ENCODE peak calls at places on chromosomes 6 and 20, in four cellular contexts. R, Z, Q and V are unnamed samples.

GRCh38 chr20:1888796-1889463 is 6.3 kb upstream of the SIRPA start:
- DNase-seq in R (no peak), Z (no peak), Q (no peak), V (peak)

GRCh38 chr6:7540595-7540994 is 876 bp upstream of the DSP start:
- DNase-seq in R (no peak), Z (no peak), Q (no peak), V (peak)

GRCh38 chr6:170046786-170047626 is 243.9 kb downstream of the DLL1 start:
- DNase-seq in R (no peak), Z (no peak), Q (no peak), V (no peak)

GRCh38 chr6:26286168-26286854 is 78.7 kb upstream of the BTN3A2 start:
- DNase-seq in R (peak), Z (peak), Q (peak), V (peak)

GRCh38 chr6:33169286-33170175 is 22.7 kb downstream of the COL11A2 start:
- DNase-seq in R (no peak), Z (no peak), Q (no peak), V (no peak)

GRCh38 chr6:100775667-100776066 is 105.5 kb downstream of the ASCC3 start:
- DNase-seq in R (no peak), Z (no peak), Q (no peak), V (no peak)

GRCh38 chr6:40671338-40672050 is 84.3 kb upstream of the LRFN2 start:
- DNase-seq in R (no peak), Z (no peak), Q (no peak), V (no peak)

GRCh38 chr6:67630146-67630545 is 1004.9 kb upstream of the ADGRB3 start:
- DNase-seq in R (peak), Z (peak), Q (no peak), V (no peak)

GRCh38 chr20:1811621-1812498 is 83.3 kb upstream of the SIRPA start:
- DNase-seq in R (no peak), Z (peak), Q (no peak), V (peak)

GRCh38 chr6:149876241-149876933 is 12.2 kb upstream of the LRP11 start:
- DNase-seq in R (no peak), Z (no peak), Q (no peak), V (no peak)

GRCh38 chr6:132687306-132687705 is 26.5 kb downstream of the VNN1 start:
- DNase-seq in R (no peak), Z (peak), Q (no peak), V (no peak)

GRCh38 chr20:45685896-45686295 is 15.9 kb upstream of the WFDC11 start:
- DNase-seq in R (no peak), Z (no peak), Q (no peak), V (peak)

GRCh38 chr6:44715925-44716324 is 328.4 kb downstream of the CDC5L start:
- DNase-seq in R (no peak), Z (no peak), Q (no peak), V (no peak)

GRCh38 chr6:152746172-152746553 is 4.4 kb upstream of the VIP start:
- DNase-seq in R (no peak), Z (peak), Q (no peak), V (no peak)

GRCh38 chr6:37491161-37491829 is 8.4 kb downstream of the CCDC167 start:
- DNase-seq in R (no peak), Z (no peak), Q (no peak), V (no peak)

GRCh38 chr6:134198093-134198492 is 119.8 kb downstream of the SGK1 start:
- DNase-seq in R (no peak), Z (peak), Q (no peak), V (no peak)

GRCh38 chr6:13724174-13724573 is 12.5 kb upstream of the RANBP9 start:
- DNase-seq in R (no peak), Z (no peak), Q (no peak), V (no peak)

GRCh38 chr20:15823718-15824117 is 749.5 kb downstream of the KIF16B start:
- DNase-seq in R (no peak), Z (no peak), Q (no peak), V (no peak)

GRCh38 chr6:152296648-152297376 is 340.4 kb downstream of the SYNE1 start:
- DNase-seq in R (no peak), Z (no peak), Q (no peak), V (no peak)

GRCh38 chr6:39003072-39003471 is 45.5 kb upstream of the GLP1R start:
- DNase-seq in R (no peak), Z (no peak), Q (no peak), V (peak)

GRCh38 chr6:42978487-42978792 is 541 bp downstream of the PEX6 start:
- DNase-seq in R (no peak), Z (no peak), Q (peak), V (peak)

GRCh38 chr20:40686434-40686882 is 2.6 kb downstream of the MAFB start:
- DNase-seq in R (no peak), Z (no peak), Q (no peak), V (peak)

GRCh38 chr6:125844989-125845388 is 54.2 kb downstream of the NCOA7 start:
- DNase-seq in R (no peak), Z (no peak), Q (no peak), V (no peak)

GRCh38 chr6:53513056-53513455 is 31.8 kb downstream of the GCLC start:
- DNase-seq in R (no peak), Z (no peak), Q (no peak), V (no peak)

GRCh38 chr20:46270977-46271744 is 37.1 kb downstream of the CDH22 start:
- DNase-seq in R (no peak), Z (no peak), Q (no peak), V (no peak)

GRCh38 chr6:134165827-134166226 is 113.4 kb upstream of the SLC2A12 start:
- DNase-seq in R (no peak), Z (no peak), Q (no peak), V (no peak)

GRCh38 chr6:62229231-62229630 is 56.8 kb downstream of the KHDRBS2 start:
- DNase-seq in R (no peak), Z (no peak), Q (no peak), V (peak)

GRCh38 chr6:50818673-50819072 is at the start of gene TFAP2B:
- DNase-seq in R (no peak), Z (no peak), Q (no peak), V (no peak)

GRCh38 chr6:52020961-52021570 is 66.3 kb downstream of the PKHD1 start:
- DNase-seq in R (no peak), Z (no peak), Q (no peak), V (peak)

GRCh38 chr6:109304284-109305015 is 77.8 kb downstream of the CD164 start:
- DNase-seq in R (no peak), Z (no peak), Q (no peak), V (no peak)

GRCh38 chr6:26568601-26569432 is 27.9 kb upstream of the ABT1 start:
- DNase-seq in R (peak), Z (peak), Q (peak), V (peak)

GRCh38 chr6:125529061-125529460 is 220.4 kb upstream of the HEY2 start:
- DNase-seq in R (no peak), Z (no peak), Q (no peak), V (peak)

GRCh38 chr6:45024610-45025009 is 303.5 kb upstream of the RUNX2 start:
- DNase-seq in R (no peak), Z (no peak), Q (no peak), V (no peak)

GRCh38 chr6:6515691-6516607 is 72.6 kb upstream of the LY86 start:
- DNase-seq in R (no peak), Z (no peak), Q (peak), V (no peak)

GRCh38 chr6:129567374-129567773 is 142.6 kb downstream of the ARHGAP18 start:
- DNase-seq in R (peak), Z (no peak), Q (peak), V (peak)

GRCh38 chr6:147207351-147207750 is 3.1 kb downstream of the STXBP5 start:
- DNase-seq in R (no peak), Z (no peak), Q (no peak), V (no peak)

GRCh38 chr6:160931378-160932343 is 59.9 kb upstream of the MAP3K4 start:
- DNase-seq in R (no peak), Z (no peak), Q (no peak), V (peak)

GRCh38 chr6:149468179-149468578 is 16.6 kb downstream of the ZC3H12D start:
- DNase-seq in R (no peak), Z (no peak), Q (no peak), V (no peak)

GRCh38 chr6:168196881-168197635 is 118.0 kb upstream of the FRMD1 start:
- DNase-seq in R (no peak), Z (no peak), Q (no peak), V (no peak)

GRCh38 chr20:56202493-56203077 is 45.9 kb upstream of the MC3R start:
- DNase-seq in R (peak), Z (no peak), Q (no peak), V (no peak)

GRCh38 chr6:30322527-30323501 is 3.9 kb upstream of the TRIM39 start:
- DNase-seq in R (no peak), Z (peak), Q (no peak), V (peak)
- H3K27ac ChIP-seq in R (no peak), Z (peak), Q (no peak), V (no peak)

DNA sequence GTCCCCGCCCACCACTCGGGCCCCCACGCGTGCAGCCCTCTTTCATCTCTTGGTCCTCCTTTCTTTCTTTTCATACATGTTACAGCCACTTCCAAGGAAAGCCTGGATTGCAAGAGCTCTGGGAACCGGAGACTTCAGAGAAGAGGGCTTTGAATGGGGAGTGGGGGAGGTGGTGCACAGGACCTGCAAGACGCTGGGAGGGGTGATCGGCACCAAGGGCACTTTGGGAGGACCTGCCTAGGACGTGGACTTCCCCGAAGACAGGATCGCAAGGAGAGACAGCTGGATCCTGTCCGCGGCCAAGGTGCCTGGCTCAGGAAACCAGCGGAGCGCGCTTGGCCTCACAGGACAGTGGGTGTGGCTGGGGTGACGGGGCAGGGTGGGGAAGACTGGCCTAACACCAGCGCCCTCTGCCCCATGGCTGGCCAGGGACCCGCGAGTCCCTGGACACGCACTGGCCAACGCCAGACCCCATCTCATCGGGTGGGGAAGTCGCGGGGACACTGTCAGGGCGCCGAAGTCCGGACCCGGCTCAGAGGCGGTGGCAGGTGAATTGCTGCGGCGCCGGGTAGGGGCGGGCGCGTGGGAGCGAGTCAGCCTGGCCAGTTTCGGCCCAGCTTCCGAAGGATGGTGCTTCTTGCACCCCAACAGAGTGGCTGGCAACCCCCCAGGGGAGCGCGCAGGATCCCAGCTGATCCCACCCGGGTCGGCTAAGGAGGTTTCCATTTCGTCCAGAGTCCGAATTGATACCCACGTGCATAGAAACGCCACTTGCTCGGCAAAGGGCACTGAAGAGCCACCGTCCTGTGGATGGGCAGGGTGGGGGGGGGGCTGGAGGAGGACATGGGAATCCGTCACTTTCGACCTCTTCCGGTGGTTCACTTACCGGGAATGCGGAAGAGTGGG is 714 bp upstream of the THBD start:
- DNase-seq in R (no peak), Z (peak), Q (no peak), V (peak)
- TF ChIP-seq EZH2 in R (no peak), Z (no peak), Q (no peak), V (no peak)

GRCh38 chr6:19465240-19465639 is 371.9 kb upstream of the ID4 start:
- DNase-seq in R (no peak), Z (no peak), Q (no peak), V (no peak)
- H3K27ac ChIP-seq in R (no peak), Z (no peak), Q (no peak), V (no peak)

GRCh38 chr6:21665101-21665435 is 71.5 kb downstream of the SOX4 start:
- DNase-seq in R (no peak), Z (no peak), Q (no peak), V (no peak)
- TF ChIP-seq EZH2 in R (no peak), Z (no peak), Q (no peak), V (no peak)

GRCh38 chr6:32168350-32168749 is 4.0 kb downstream of the EGFL8 start:
- DNase-seq in R (no peak), Z (no peak), Q (no peak), V (no peak)
- H3K27ac ChIP-seq in R (no peak), Z (no peak), Q (no peak), V (peak)

GRCh38 chr20:21507275-21508229 is 6.3 kb downstream of the NKX2-2 start:
- DNase-seq in R (no peak), Z (no peak), Q (no peak), V (peak)
- TF ChIP-seq EZH2 in R (no peak), Z (peak), Q (no peak), V (peak)

GRCh38 chr20:21127201-21127981 is 1.5 kb downstream of the KIZ start:
- DNase-seq in R (no peak), Z (no peak), Q (no peak), V (no peak)

GRCh38 chr20:21129861-21130260 is 4.0 kb downstream of the KIZ start:
- DNase-seq in R (no peak), Z (no peak), Q (no peak), V (no peak)

GRCh38 chr20:21124190-21124589 is 1.7 kb upstream of the KIZ start:
- DNase-seq in R (no peak), Z (no peak), Q (no peak), V (no peak)

GRCh38 chr20:21125849-21126840 is at the start of gene KIZ:
- DNase-seq in R (peak), Z (peak), Q (peak), V (peak)

GRCh38 chr20:21125072-21125848 is 622 bp upstream of the KIZ start:
- DNase-seq in R (no peak), Z (peak), Q (peak), V (peak)
- H3K27ac ChIP-seq in R (no peak), Z (no peak), Q (peak), V (no peak)

GRCh38 chr20:63463400-63464288 is 8.8 kb downstream of the KCNQ2 start:
- DNase-seq in R (no peak), Z (no peak), Q (no peak), V (no peak)
- TF ChIP-seq EZH2 in R (no peak), Z (no peak), Q (no peak), V (no peak)